ENCODE peak calls at places on chromosomes 4 and X, in seven cellular contexts. K is KBM-7; C is iPS DF 6.9; P is NCI-H1092 treated with DMSO at 0.1 percent for 48 hours; M is activated CD4-positive, alpha-beta T cell treated with anti-CD3 and anti-CD28 coated beads for 36 hours; O is activated T-helper 1 cell treated with anti-CD3 and anti-CD28 coated beads, Interleukin-12 subunit alpha, Interleukin-12 subunit beta, Interleukin-2, Interleukin-4 antibody, amounts not matched to agents 30 ng/mL and 10 ng/mL and 1 ng/mL, durations not matched to agents 14 hours and 24 hours and 36 hours; Z is activated T-cell treated with anti-CD3 and anti-CD28 coated beads for 1 hour. G is an unnamed sample.

GRCh38 chr4:168854216-168854921 is 155.7 kb downstream of the CBR4 start:
- DNase-seq in K (no peak), C (no peak), P (no peak), M (no peak), O (no peak), Z (no peak), G (no peak)

GRCh38 chr4:78710536-78710935 is 65.6 kb upstream of the BMP2K start:
- DNase-seq in K (no peak), C (no peak), P (no peak), M (no peak), O (no peak), Z (no peak), G (no peak)

GRCh38 chrX:77785400-77785745 is 643 bp downstream of the ATRX start:
- DNase-seq in K (no peak), C (no peak), P (peak; percentile 46), M (no peak), O (no peak), Z (no peak), G (no peak)

GRCh38 chr4:107036602-107037151 is 564 bp upstream of the DKK2 start:
- DNase-seq in K (no peak), C (no peak), P (no peak), M (peak; percentile 9), O (no peak), Z (no peak), G (no peak)

GRCh38 chrX:70219938-70220764 is 14.3 kb upstream of the AWAT1 start:
- DNase-seq in K (no peak), C (no peak), P (peak; percentile 76), M (no peak), O (no peak), Z (no peak), G (no peak)

GRCh38 chr4:136150046-136150445 is 1382.2 kb downstream of the PCDH18 start:
- DNase-seq in K (no peak), C (no peak), P (no peak), M (no peak), O (no peak), Z (no peak), G (no peak)

GRCh38 chrX:41558531-41558930 is 111.4 kb downstream of the NYX start:
- DNase-seq in K (peak; percentile 66), C (no peak), P (no peak), M (peak; percentile 6), O (no peak), Z (no peak), G (no peak)

GRCh38 chr4:183029365-183029764 is 69.7 kb upstream of the WWC2 start:
- DNase-seq in K (no peak), C (no peak), P (no peak), M (no peak), O (no peak), Z (no peak), G (no peak)

GRCh38 chrX:104172788-104173187 is 6.5 kb downstream of the FAM199X start:
- DNase-seq in K (no peak), C (no peak), P (no peak), M (no peak), O (no peak), Z (no peak), G (no peak)

GRCh38 chr4:73936969-73937368 is 44.9 kb downstream of the PF4 start:
- DNase-seq in K (no peak), C (no peak), P (no peak), M (no peak), O (no peak), Z (no peak), G (no peak)

GRCh38 chrX:65987856-65988255 is 52.0 kb downstream of the VSIG4 start:
- DNase-seq in K (peak; percentile 91), C (no peak), P (no peak), M (no peak), O (no peak), Z (no peak), G (no peak)

GRCh38 chrX:74343327-74343969 is 39.5 kb downstream of the ZCCHC13 start:
- DNase-seq in K (peak; percentile 86), C (no peak), P (no peak), M (no peak), O (no peak), Z (no peak), G (no peak)

GRCh38 chrX:141701081-141701480 is 2.5 kb upstream of the SPANXD start:
- DNase-seq in K (no peak), C (no peak), P (no peak), M (no peak), O (no peak), Z (no peak), G (no peak)

GRCh38 chrX:119468930-119469635 is 839 bp downstream of the SLC25A5 start:
- DNase-seq in K (peak; percentile 96), C (no peak), P (peak; percentile 83), M (peak; percentile 94), O (peak; percentile 83), Z (peak; percentile 80), G (peak; percentile 77)

GRCh38 chrX:74613350-74614192 is 853 bp downstream of the RLIM start:
- DNase-seq in K (peak; percentile 78), C (no peak), P (peak; percentile 58), M (no peak), O (no peak), Z (no peak), G (no peak)

GRCh38 chr4:127307996-127308395 is 324.8 kb upstream of the INTU start:
- DNase-seq in K (no peak), C (no peak), P (no peak), M (no peak), O (no peak), Z (no peak), G (no peak)

GRCh38 chrX:131068945-131069719 is 11.0 kb downstream of the ARHGAP36 start:
- DNase-seq in K (peak; percentile 32), C (peak; percentile 61), P (no peak), M (peak; percentile 54), O (no peak), Z (no peak), G (peak; percentile 69)